ENCODE peak calls at places on chromosomes 7 and 10, in five cellular contexts. One of them, this sample, is unnamed.

GRCh38 chr10:131346456-131346855 is 34.9 kb upstream of the TCERG1L start:
- DNase-seq in CD8-positive, alpha-beta T cell: no peak
- DNase-seq in astrocyte of the spinal cord: no peak
- DNase-seq in upper lobe of right lung: no peak
- DNase-seq in fibroblast of mammary gland: no peak
- DNase-seq in this sample: no peak

GRCh38 chr10:62760401-62760800 is 44.1 kb upstream of the ADO start:
- DNase-seq in CD8-positive, alpha-beta T cell: no peak
- DNase-seq in astrocyte of the spinal cord: no peak
- DNase-seq in upper lobe of right lung: no peak
- DNase-seq in fibroblast of mammary gland: no peak
- DNase-seq in this sample: no peak

GRCh38 chr7:155438778-155439177 is 19.2 kb upstream of the EN2 start:
- DNase-seq in CD8-positive, alpha-beta T cell: no peak
- DNase-seq in astrocyte of the spinal cord: no peak
- DNase-seq in upper lobe of right lung: no peak
- DNase-seq in fibroblast of mammary gland: no peak
- DNase-seq in this sample: no peak

GRCh38 chr7:117098457-117098856 is 145.2 kb downstream of the ST7 start:
- DNase-seq in CD8-positive, alpha-beta T cell: no peak
- DNase-seq in astrocyte of the spinal cord: peak; percentile 97
- DNase-seq in upper lobe of right lung: no peak
- DNase-seq in fibroblast of mammary gland: peak; percentile 97
- DNase-seq in this sample: peak; percentile 89

GRCh38 chr10:61673360-61673759 is 10.6 kb downstream of the CABCOCO1 start:
- DNase-seq in CD8-positive, alpha-beta T cell: no peak
- DNase-seq in astrocyte of the spinal cord: no peak
- DNase-seq in upper lobe of right lung: no peak
- DNase-seq in fibroblast of mammary gland: no peak
- DNase-seq in this sample: no peak

GRCh38 chr10:36773652-36774051 is 351.7 kb upstream of the ANKRD30A start:
- DNase-seq in CD8-positive, alpha-beta T cell: no peak
- DNase-seq in astrocyte of the spinal cord: no peak
- DNase-seq in upper lobe of right lung: no peak
- DNase-seq in fibroblast of mammary gland: no peak
- DNase-seq in this sample: no peak

GRCh38 chr7:148394582-148394981 is 196.0 kb upstream of the C7orf33 start:
- DNase-seq in CD8-positive, alpha-beta T cell: no peak
- DNase-seq in astrocyte of the spinal cord: no peak
- DNase-seq in upper lobe of right lung: no peak
- DNase-seq in fibroblast of mammary gland: no peak
- DNase-seq in this sample: no peak

GRCh38 chr7:46186131-46186530 is 265.1 kb upstream of the IGFBP3 start:
- DNase-seq in CD8-positive, alpha-beta T cell: no peak
- DNase-seq in astrocyte of the spinal cord: no peak
- DNase-seq in upper lobe of right lung: no peak
- DNase-seq in fibroblast of mammary gland: no peak
- DNase-seq in this sample: no peak

GRCh38 chr7:87709258-87709657 is 81.1 kb downstream of the RUNDC3B start:
- DNase-seq in CD8-positive, alpha-beta T cell: no peak
- DNase-seq in astrocyte of the spinal cord: no peak
- DNase-seq in upper lobe of right lung: no peak
- DNase-seq in fibroblast of mammary gland: no peak
- DNase-seq in this sample: no peak

GRCh38 chr10:72736176-72736795 is 44.3 kb downstream of the MCU start:
- DNase-seq in CD8-positive, alpha-beta T cell: no peak
- DNase-seq in astrocyte of the spinal cord: peak; percentile 49
- DNase-seq in upper lobe of right lung: no peak
- DNase-seq in fibroblast of mammary gland: peak; percentile 79
- DNase-seq in this sample: peak; percentile 79
- H3K4me3 ChIP-seq in CD8-positive, alpha-beta T cell: no peak overlapping the region
- H3K4me3 ChIP-seq in astrocyte of the spinal cord: no peak overlapping the region
- H3K4me3 ChIP-seq in upper lobe of right lung: no peak overlapping the region
- H3K4me3 ChIP-seq in fibroblast of mammary gland: no peak overlapping the region
- H3K4me3 ChIP-seq in this sample: no peak overlapping the region

GRCh38 chr7:149865437-149865836 is 8.3 kb upstream of the ATP6V0E2 start:
- DNase-seq in CD8-positive, alpha-beta T cell: peak; percentile 65
- DNase-seq in astrocyte of the spinal cord: no peak
- DNase-seq in upper lobe of right lung: no peak
- DNase-seq in fibroblast of mammary gland: no peak
- DNase-seq in this sample: peak; percentile 49

GRCh38 chr7:149864023-149864422 is 9.7 kb upstream of the ATP6V0E2 start:
- DNase-seq in CD8-positive, alpha-beta T cell: no peak
- DNase-seq in astrocyte of the spinal cord: no peak
- DNase-seq in upper lobe of right lung: no peak
- DNase-seq in fibroblast of mammary gland: no peak
- DNase-seq in this sample: no peak

GRCh38 chr7:149866139-149866785 is 7.5 kb upstream of the ATP6V0E2 start:
- DNase-seq in CD8-positive, alpha-beta T cell: no peak
- DNase-seq in astrocyte of the spinal cord: no peak
- DNase-seq in upper lobe of right lung: no peak
- DNase-seq in fibroblast of mammary gland: no peak
- DNase-seq in this sample: no peak

GRCh38 chr7:149863500-149863899 is 10.3 kb upstream of the ATP6V0E2 start:
- DNase-seq in CD8-positive, alpha-beta T cell: no peak
- DNase-seq in astrocyte of the spinal cord: no peak
- DNase-seq in upper lobe of right lung: no peak
- DNase-seq in fibroblast of mammary gland: no peak
- DNase-seq in this sample: no peak

GRCh38 chr7:149864751-149865150 is 9.0 kb upstream of the ATP6V0E2 start:
- DNase-seq in CD8-positive, alpha-beta T cell: no peak
- DNase-seq in astrocyte of the spinal cord: no peak
- DNase-seq in upper lobe of right lung: no peak
- DNase-seq in fibroblast of mammary gland: no peak
- DNase-seq in this sample: no peak
- H3K4me3 ChIP-seq in CD8-positive, alpha-beta T cell: peak overlapping the region; percentile 11
- H3K4me3 ChIP-seq in astrocyte of the spinal cord: no peak overlapping the region
- H3K4me3 ChIP-seq in upper lobe of right lung: no peak overlapping the region
- H3K4me3 ChIP-seq in fibroblast of mammary gland: no peak overlapping the region
- H3K4me3 ChIP-seq in this sample: no peak overlapping the region

GRCh38 chr7:4726051-4726450 is 44.0 kb downstream of the FOXK1 start:
- DNase-seq in CD8-positive, alpha-beta T cell: no peak
- DNase-seq in astrocyte of the spinal cord: peak; percentile 50
- DNase-seq in upper lobe of right lung: no peak
- DNase-seq in fibroblast of mammary gland: no peak
- DNase-seq in this sample: peak; percentile 26
- H3K4me3 ChIP-seq in CD8-positive, alpha-beta T cell: peak overlapping the region; percentile 80
- H3K4me3 ChIP-seq in astrocyte of the spinal cord: no peak overlapping the region
- H3K4me3 ChIP-seq in upper lobe of right lung: peak overlapping the region; percentile 60
- H3K4me3 ChIP-seq in fibroblast of mammary gland: no peak overlapping the region
- H3K4me3 ChIP-seq in this sample: no peak overlapping the region

DNA sequence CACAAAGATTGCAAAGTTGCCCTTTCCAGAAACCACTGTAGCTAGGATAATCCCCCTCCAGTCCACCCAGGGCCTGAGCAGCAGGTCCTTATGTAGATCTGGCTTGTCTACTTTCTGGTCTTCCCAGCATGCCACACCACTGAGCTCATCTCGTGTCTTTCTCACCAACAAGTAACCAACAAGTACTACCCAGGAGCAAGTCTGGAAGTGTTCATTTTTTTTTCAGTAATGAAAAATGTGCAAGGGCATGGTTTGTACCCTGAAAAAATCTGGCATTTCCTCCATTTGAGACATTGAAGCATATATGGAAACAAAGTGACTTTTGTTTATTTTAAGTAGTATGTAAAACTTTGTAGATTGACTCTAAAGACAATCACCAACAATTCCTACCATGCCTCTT is 120.8 kb downstream of the INHBA start:
- DNase-seq in CD8-positive, alpha-beta T cell: no peak
- DNase-seq in astrocyte of the spinal cord: no peak
- DNase-seq in upper lobe of right lung: no peak
- DNase-seq in fibroblast of mammary gland: no peak
- DNase-seq in this sample: no peak
- H3K4me3 ChIP-seq in CD8-positive, alpha-beta T cell: no peak overlapping the region
- H3K4me3 ChIP-seq in astrocyte of the spinal cord: no peak overlapping the region
- H3K4me3 ChIP-seq in upper lobe of right lung: no peak overlapping the region
- H3K4me3 ChIP-seq in fibroblast of mammary gland: no peak overlapping the region
- H3K4me3 ChIP-seq in this sample: no peak overlapping the region

GRCh38 chr10:114542373-114542772 is 115.7 kb downstream of the ABLIM1 start:
- DNase-seq in CD8-positive, alpha-beta T cell: no peak
- DNase-seq in astrocyte of the spinal cord: no peak
- DNase-seq in upper lobe of right lung: no peak
- DNase-seq in fibroblast of mammary gland: no peak
- DNase-seq in this sample: no peak

GRCh38 chr10:114541081-114541833 is 116.8 kb downstream of the ABLIM1 start:
- DNase-seq in CD8-positive, alpha-beta T cell: peak; percentile 62
- DNase-seq in astrocyte of the spinal cord: peak; percentile 89
- DNase-seq in upper lobe of right lung: no peak
- DNase-seq in fibroblast of mammary gland: peak; percentile 96
- DNase-seq in this sample: peak; percentile 59

GRCh38 chr10:114543456-114543855 is 114.6 kb downstream of the ABLIM1 start:
- DNase-seq in CD8-positive, alpha-beta T cell: no peak
- DNase-seq in astrocyte of the spinal cord: no peak
- DNase-seq in upper lobe of right lung: no peak
- DNase-seq in fibroblast of mammary gland: no peak
- DNase-seq in this sample: no peak

GRCh38 chr10:114545071-114545470 is 113.0 kb downstream of the ABLIM1 start:
- DNase-seq in CD8-positive, alpha-beta T cell: no peak
- DNase-seq in astrocyte of the spinal cord: no peak
- DNase-seq in upper lobe of right lung: no peak
- DNase-seq in fibroblast of mammary gland: no peak
- DNase-seq in this sample: no peak

GRCh38 chr10:114544045-114544659 is 113.9 kb downstream of the ABLIM1 start:
- DNase-seq in CD8-positive, alpha-beta T cell: peak; percentile 69
- DNase-seq in astrocyte of the spinal cord: no peak
- DNase-seq in upper lobe of right lung: no peak
- DNase-seq in fibroblast of mammary gland: no peak
- DNase-seq in this sample: no peak
- H3K4me3 ChIP-seq in CD8-positive, alpha-beta T cell: peak overlapping the region; percentile 21
- H3K4me3 ChIP-seq in astrocyte of the spinal cord: no peak overlapping the region
- H3K4me3 ChIP-seq in upper lobe of right lung: no peak overlapping the region
- H3K4me3 ChIP-seq in fibroblast of mammary gland: no peak overlapping the region
- H3K4me3 ChIP-seq in this sample: no peak overlapping the region

DNA sequence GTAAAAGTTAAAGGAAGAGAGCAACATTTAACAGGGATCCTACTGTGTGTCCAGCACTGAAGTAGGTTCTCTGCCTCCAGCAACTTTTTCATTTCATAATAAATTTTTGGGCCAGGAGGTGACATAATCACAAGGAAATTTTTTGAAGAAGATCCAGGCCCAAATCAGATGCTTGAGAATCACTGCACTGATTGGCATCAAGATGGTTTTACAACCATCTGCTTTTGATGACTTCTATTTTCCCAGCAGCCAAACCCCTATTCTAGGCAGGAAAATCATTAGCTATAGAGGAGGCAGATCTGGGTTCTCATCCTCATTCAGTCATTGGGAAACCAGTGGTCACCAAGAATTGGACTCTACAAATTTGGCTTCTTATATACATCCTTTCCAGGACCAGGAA is 79.0 kb downstream of the ARL4A start:
- DNase-seq in CD8-positive, alpha-beta T cell: no peak
- DNase-seq in astrocyte of the spinal cord: no peak
- DNase-seq in upper lobe of right lung: no peak
- DNase-seq in fibroblast of mammary gland: peak; percentile 6
- DNase-seq in this sample: no peak
- H3K4me3 ChIP-seq in CD8-positive, alpha-beta T cell: no peak overlapping the region
- H3K4me3 ChIP-seq in astrocyte of the spinal cord: no peak overlapping the region
- H3K4me3 ChIP-seq in upper lobe of right lung: no peak overlapping the region
- H3K4me3 ChIP-seq in fibroblast of mammary gland: no peak overlapping the region
- H3K4me3 ChIP-seq in this sample: no peak overlapping the region

GRCh38 chr7:27144799-27145166 is 1.3 kb upstream of the HOXA5 start:
- DNase-seq in CD8-positive, alpha-beta T cell: no peak
- DNase-seq in astrocyte of the spinal cord: no peak
- DNase-seq in upper lobe of right lung: no peak
- DNase-seq in fibroblast of mammary gland: peak; percentile 27
- DNase-seq in this sample: no peak

GRCh38 chr7:27147211-27148030 is at the start of gene HOXA6:
- DNase-seq in CD8-positive, alpha-beta T cell: no peak
- DNase-seq in astrocyte of the spinal cord: peak; percentile 63
- DNase-seq in upper lobe of right lung: peak; percentile 67
- DNase-seq in fibroblast of mammary gland: peak; percentile 80
- DNase-seq in this sample: no peak

GRCh38 chr7:27145167-27145883 is 1.8 kb upstream of the HOXA5 start:
- DNase-seq in CD8-positive, alpha-beta T cell: no peak
- DNase-seq in astrocyte of the spinal cord: no peak
- DNase-seq in upper lobe of right lung: no peak
- DNase-seq in fibroblast of mammary gland: peak; percentile 37
- DNase-seq in this sample: no peak

GRCh38 chr7:27146491-27147210 is 923 bp downstream of the HOXA6 start:
- DNase-seq in CD8-positive, alpha-beta T cell: no peak
- DNase-seq in astrocyte of the spinal cord: no peak
- DNase-seq in upper lobe of right lung: no peak
- DNase-seq in fibroblast of mammary gland: peak; percentile 29
- DNase-seq in this sample: no peak

DNA sequence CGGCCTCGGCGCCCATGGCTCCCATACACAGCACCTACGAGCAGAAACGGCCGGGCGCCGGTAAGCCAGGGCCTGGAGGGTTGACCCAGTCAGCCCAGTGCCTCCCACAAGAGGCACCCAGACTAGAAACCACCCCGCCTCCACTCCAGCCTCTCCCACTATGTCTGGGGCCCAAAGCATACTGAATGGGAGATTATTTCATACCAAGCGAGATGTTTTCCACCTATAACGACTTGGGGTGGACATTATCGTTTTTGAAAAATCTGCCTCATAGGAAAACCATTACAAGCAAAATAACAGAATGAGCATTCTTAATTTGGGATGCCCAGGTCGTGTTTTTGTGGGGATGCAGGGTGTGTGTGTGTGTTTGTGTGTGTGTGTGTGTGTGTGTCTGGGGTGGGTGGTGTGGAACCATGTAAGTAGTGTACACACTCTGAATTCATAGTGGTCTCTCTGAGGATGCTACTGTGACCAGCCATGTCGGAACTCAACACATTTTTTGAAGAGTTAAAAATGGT is 1.6 kb downstream of the HOXA6 start:
- DNase-seq in CD8-positive, alpha-beta T cell: no peak
- DNase-seq in astrocyte of the spinal cord: peak; percentile 61
- DNase-seq in upper lobe of right lung: no peak
- DNase-seq in fibroblast of mammary gland: no peak
- DNase-seq in this sample: no peak
- H3K4me3 ChIP-seq in CD8-positive, alpha-beta T cell: no peak overlapping the region
- H3K4me3 ChIP-seq in astrocyte of the spinal cord: peak overlapping the region; percentile 69
- H3K4me3 ChIP-seq in upper lobe of right lung: peak overlapping the region; percentile 70
- H3K4me3 ChIP-seq in fibroblast of mammary gland: no peak overlapping the region
- H3K4me3 ChIP-seq in this sample: no peak overlapping the region

DNA sequence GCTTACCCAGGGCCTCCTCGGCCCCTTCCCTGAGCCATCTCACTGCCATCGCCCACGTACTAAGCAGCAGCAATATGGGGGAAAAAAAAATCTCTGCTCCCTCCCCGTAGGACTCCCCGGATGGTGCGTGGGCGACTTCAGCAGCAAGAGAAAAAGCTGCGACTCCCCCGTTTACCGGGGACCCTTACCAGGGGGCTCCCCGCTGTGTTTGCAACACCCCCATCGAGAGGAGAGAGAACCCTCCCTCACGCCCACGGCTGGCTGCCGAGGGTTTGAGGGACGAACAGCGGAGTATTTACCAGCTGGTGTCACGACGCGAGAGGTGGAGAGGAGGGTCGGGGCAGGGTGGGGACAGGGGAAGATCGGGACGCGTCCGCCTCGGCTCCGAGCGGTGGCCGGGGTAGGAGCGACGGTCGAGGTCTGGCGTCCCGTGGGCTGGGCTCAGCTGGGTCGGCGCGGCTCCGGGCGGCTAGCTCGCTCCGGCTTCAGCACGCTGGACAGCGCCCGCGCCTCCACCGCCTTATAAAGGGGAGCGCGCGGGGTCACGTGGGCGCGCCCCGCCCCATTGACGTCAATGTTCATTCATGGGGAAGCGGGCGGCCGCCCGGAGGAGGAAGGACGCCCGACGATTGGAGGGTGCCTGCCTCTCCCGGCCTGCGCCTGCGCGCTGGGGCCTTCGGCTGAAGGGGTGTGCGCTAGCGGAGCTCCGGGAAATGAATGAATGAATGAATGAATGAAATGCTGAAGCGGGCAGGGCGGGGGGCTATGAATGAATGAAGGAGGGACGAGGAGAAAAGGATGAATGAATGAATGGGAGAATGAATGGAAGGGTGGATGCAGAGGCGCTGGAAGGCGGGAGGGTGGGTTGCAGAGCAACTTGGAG is at the start of gene VGF:
- DNase-seq in CD8-positive, alpha-beta T cell: peak; percentile 84
- DNase-seq in astrocyte of the spinal cord: peak; percentile 93
- DNase-seq in upper lobe of right lung: peak; percentile 96
- DNase-seq in fibroblast of mammary gland: peak; percentile 88
- DNase-seq in this sample: peak; percentile 93
- H3K4me3 ChIP-seq in CD8-positive, alpha-beta T cell: no peak within 1 kb of the TSS
- H3K4me3 ChIP-seq in astrocyte of the spinal cord: peak within 1 kb of the TSS; percentile 15
- H3K4me3 ChIP-seq in upper lobe of right lung: no peak within 1 kb of the TSS
- H3K4me3 ChIP-seq in fibroblast of mammary gland: peak within 1 kb of the TSS; percentile 44
- H3K4me3 ChIP-seq in this sample: no peak within 1 kb of the TSS

This sample was measured in choroid plexus epithelial cell.